ENCODE peak calls at places on chromosome X, in four cellular contexts. N, O, T and I are unnamed samples.

GRCh38 chrX:20063716-20064351 is 52.9 kb downstream of the MAP7D2 start:
- DNase-seq in N (no peak), O (no peak), T (no peak), I (no peak)

GRCh38 chrX:55794420-55794819 is 76.9 kb downstream of the RRAGB start:
- DNase-seq in N (peak; percentile 73), O (no peak), T (no peak), I (no peak)

GRCh38 chrX:70497026-70497425 is 52.4 kb downstream of the DLG3 start:
- DNase-seq in N (no peak), O (no peak), T (no peak), I (no peak)

GRCh38 chrX:3290561-3290960 is 55.9 kb downstream of the MXRA5 start:
- DNase-seq in N (no peak), O (no peak), T (no peak), I (no peak)

GRCh38 chrX:45840411-45840950 is 639.8 kb upstream of the DIPK2B start:
- DNase-seq in N (no peak), O (no peak), T (no peak), I (no peak)

GRCh38 chrX:116499780-116500179 is 37.0 kb upstream of the CT83 start:
- DNase-seq in N (no peak), O (no peak), T (no peak), I (no peak)

GRCh38 chrX:132022863-132023116 is 312 bp upstream of the STK26 start:
- DNase-seq in N (no peak), O (peak; percentile 56), T (no peak), I (no peak)

GRCh38 chrX:70171636-70172035 is 5.6 kb upstream of the DGAT2L6 start:
- DNase-seq in N (no peak), O (no peak), T (no peak), I (no peak)

GRCh38 chrX:22699591-22700091 is 300.1 kb upstream of the DDX53 start:
- DNase-seq in N (no peak), O (no peak), T (no peak), I (no peak)

GRCh38 chrX:74493806-74494205 is 72.5 kb downstream of the SLC16A2 start:
- DNase-seq in N (no peak), O (no peak), T (no peak), I (no peak)

GRCh38 chrX:74492720-74493201 is 71.5 kb downstream of the SLC16A2 start:
- DNase-seq in N (no peak), O (no peak), T (no peak), I (no peak)

GRCh38 chrX:74490249-74490648 is 69.0 kb downstream of the SLC16A2 start:
- DNase-seq in N (no peak), O (no peak), T (no peak), I (no peak)
- TF ChIP-seq POLR2AphosphoS5 in N (no peak), O (no peak), T (no peak), I (no peak)

GRCh38 chrX:86349115-86349514 is 200.9 kb downstream of the DACH2 start:
- DNase-seq in N (no peak), O (no peak), T (no peak), I (no peak)

GRCh38 chrX:86348669-86349068 is 200.4 kb downstream of the DACH2 start:
- DNase-seq in N (no peak), O (no peak), T (no peak), I (no peak)
- TF ChIP-seq CTCF in N (no peak), O (no peak), T (no peak), I (no peak)

DNA sequence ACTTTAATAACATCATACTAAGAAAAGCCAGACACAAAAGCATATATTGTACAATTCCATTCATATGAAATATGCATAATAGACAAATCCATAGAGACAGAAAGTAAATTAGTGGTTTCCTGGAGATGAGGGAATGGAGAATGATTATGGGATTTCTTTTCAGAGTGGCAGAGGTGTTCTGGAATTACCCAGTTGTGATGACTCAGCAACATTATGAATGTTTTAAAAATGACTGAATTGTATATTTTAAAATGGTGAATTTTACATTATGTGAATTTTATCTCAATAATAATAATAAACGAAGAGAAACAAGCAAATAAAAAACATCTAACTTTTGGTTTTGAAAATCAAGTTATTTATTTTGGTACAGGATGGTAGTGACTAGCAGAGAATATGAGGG is 11.2 kb downstream of the ZXDA start:
- DNase-seq in N (no peak), O (no peak), T (no peak), I (no peak)
- H3K4me1 ChIP-seq in N (no peaks in the 10 kb centered on the region), O (no peaks in the 10 kb centered on the region), T (no peaks in the 10 kb centered on the region), I (no peaks in the 10 kb centered on the region)

DNA sequence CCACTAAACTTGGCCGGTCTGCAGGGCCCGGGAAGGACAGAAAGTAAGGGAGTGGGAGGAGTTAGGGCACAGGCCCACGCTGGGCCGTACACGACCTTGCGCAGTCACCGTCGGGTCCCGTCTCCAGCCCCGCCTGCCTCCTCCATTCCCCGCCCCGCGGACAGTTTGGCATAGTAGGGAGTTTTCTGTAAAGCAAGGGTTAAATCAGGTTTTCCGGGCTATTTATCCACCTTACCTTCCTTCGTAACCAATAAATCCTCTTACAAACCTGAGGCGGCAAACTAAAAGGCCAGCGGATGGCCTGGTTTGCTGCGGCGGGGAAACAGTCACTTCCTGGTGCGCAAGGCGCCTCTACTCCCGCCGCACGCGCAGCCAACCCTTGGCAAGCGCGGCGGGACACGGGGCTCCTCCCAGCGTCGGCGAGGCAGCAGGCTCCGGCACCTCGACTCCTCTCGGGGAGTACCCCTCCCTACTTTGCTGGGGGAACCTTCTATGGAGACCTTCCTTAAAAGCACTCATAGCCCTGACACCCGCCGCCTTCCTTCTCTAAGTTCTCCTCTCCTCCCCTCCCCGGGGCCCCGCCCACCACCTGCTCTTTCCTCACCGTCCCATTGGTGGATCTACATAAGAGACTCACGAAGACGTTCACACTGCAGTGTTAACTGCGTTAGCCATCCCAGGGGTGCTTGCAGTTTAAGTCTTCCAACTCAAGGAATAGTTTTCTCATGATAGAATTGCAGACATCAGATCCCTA is at the start of gene TRMT2B:
- DNase-seq in N (peak; percentile 44), O (peak; percentile 87), T (peak; percentile 68), I (no peak)
- TF ChIP-seq POLR2AphosphoS5 in N (peak; percentile 85), O (no peak), T (no peak), I (peak; percentile 79)

DNA sequence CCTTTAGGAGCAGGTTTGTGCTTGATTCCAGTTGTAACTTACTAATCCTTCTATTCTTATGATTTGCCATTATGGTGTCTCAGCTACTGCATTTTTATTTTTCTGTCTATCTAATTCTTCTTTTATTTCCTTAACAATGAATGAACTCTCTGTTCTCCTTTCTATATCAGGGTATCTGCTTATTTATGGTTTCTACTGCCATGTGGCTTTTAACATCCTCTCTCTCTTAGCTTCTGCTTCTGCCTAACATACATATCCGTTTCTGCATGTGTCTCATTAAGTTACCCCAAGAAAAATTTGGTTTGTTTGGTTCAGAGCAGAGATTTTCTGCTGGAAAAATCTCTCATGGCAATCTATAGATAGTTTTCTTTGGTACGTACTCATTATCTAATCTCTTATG is 614.4 kb downstream of the RPA4 start:
- DNase-seq in N (no peak), O (no peak), T (no peak), I (no peak)
- TF ChIP-seq CTCF in N (no peak), O (no peak), T (no peak), I (no peak)

GRCh38 chrX:154721155-154721554 is 29.7 kb downstream of the GAB3 start:
- DNase-seq in N (no peak), O (no peak), T (no peak), I (no peak)

GRCh38 chrX:154719132-154719675 is 31.7 kb downstream of the GAB3 start:
- DNase-seq in N (no peak), O (no peak), T (no peak), I (no peak)

GRCh38 chrX:154717824-154718223 is 33.1 kb downstream of the GAB3 start:
- DNase-seq in N (no peak), O (no peak), T (no peak), I (no peak)

GRCh38 chrX:154718607-154719006 is 32.3 kb downstream of the GAB3 start:
- DNase-seq in N (no peak), O (no peak), T (no peak), I (no peak)

DNA sequence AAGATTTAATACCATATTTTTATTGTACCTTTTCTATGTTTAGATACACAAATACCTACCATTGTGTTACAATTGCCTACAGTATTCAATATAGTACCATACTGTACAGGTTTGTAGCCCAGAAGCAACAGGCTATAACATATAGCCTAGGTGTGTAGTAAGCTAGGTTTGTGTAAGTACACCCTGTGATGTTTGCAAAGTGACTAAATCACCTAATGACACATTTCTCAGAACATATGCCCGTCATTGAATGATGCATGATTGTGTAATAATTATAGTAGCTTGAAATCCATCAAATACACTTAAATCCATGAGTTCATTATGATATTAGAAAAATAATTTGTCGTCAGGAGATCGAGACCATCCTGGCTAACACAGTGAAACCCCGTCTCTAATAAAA is 30.8 kb downstream of the GAB3 start:
- DNase-seq in N (no peak), O (no peak), T (no peak), I (no peak)
- H3K4me1 ChIP-seq in N (peaks cover 23% of the 10 kb centered on the region), O (no peaks in the 10 kb centered on the region), T (no peaks in the 10 kb centered on the region), I (no peaks in the 10 kb centered on the region)

GRCh38 chrX:77910108-77910840 is at the start of gene ATP7A:
- DNase-seq in N (peak; percentile 69), O (peak; percentile 94), T (peak; percentile 83), I (no peak)
- TF ChIP-seq POLR2AphosphoS5 in N (no peak), O (no peak), T (peak; percentile 47), I (peak; percentile 58)

GRCh38 chrX:39705299-39705698 is 392.5 kb downstream of the BCOR start:
- DNase-seq in N (no peak), O (no peak), T (peak; percentile 77), I (no peak)
- TF ChIP-seq CTCF in N (peak; percentile 5), O (peak; percentile 58), T (peak; percentile 65), I (no peak)

GRCh38 chrX:107736781-107737531 is 38.6 kb downstream of the TSC22D3 start:
- DNase-seq in N (no peak), O (no peak), T (no peak), I (no peak)

GRCh38 chrX:107738272-107738671 is 37.3 kb downstream of the TSC22D3 start:
- DNase-seq in N (no peak), O (no peak), T (no peak), I (no peak)

GRCh38 chrX:107739541-107739940 is 36.0 kb downstream of the TSC22D3 start:
- DNase-seq in N (no peak), O (no peak), T (no peak), I (no peak)

GRCh38 chrX:107741318-107741813 is 34.2 kb downstream of the TSC22D3 start:
- DNase-seq in N (no peak), O (no peak), T (no peak), I (no peak)

GRCh38 chrX:107738768-107739167 is 36.8 kb downstream of the TSC22D3 start:
- DNase-seq in N (no peak), O (no peak), T (no peak), I (no peak)
- H3K4me1 ChIP-seq in N (peaks cover 6% of the 10 kb centered on the region), O (peaks cover 74% of the 10 kb centered on the region), T (no peaks in the 10 kb centered on the region), I (peaks cover 41% of the 10 kb centered on the region)